ENCODE peak calls at places on chromosomes 2 and 18, in eight cellular contexts. Y is stimulated activated CD8-positive, alpha-beta memory T cell treated with anti-CD3 and anti-CD28 coated beads, Interleukin-12 subunit alpha, Interleukin-12 subunit beta, amount 100 ng/mL, for 1 hour; P is tibial artery; M is stimulated activated CD4-positive, alpha-beta T cell treated with anti-CD3 and anti-CD28 coated beads, Interleukin-12 subunit alpha, Interleukin-12 subunit beta, amount 100 ng/mL, for 4 hours; Z is activated CD4-positive, alpha-beta T cell treated with anti-CD3 and anti-CD28 coated beads, Interleukin-2, amount 50 U/mL, for 1 hour; O is RPMI7951; W is HFFc6; H is glutamatergic neuron. L is an unnamed sample.
A peak's percentile ranks its signal among the peaks of the same experiment; 100 is the strongest.

GRCh38 chr2:238726670-238727584 is 121.0 kb upstream of the TWIST2 start:
- DNase-seq in Y (no peak), P (no peak), M (no peak), Z (no peak), O (no peak), W (no peak), H (no peak), L (no peak)

GRCh38 chr2:54979645-54980044 is 70.6 kb downstream of the RTN4 start:
- DNase-seq in Y (no peak), P (no peak), M (no peak), Z (no peak), O (no peak), W (no peak), H (no peak), L (no peak)

GRCh38 chr2:220341014-220341413 is 713.6 kb downstream of the SLC4A3 start:
- DNase-seq in Y (no peak), P (no peak), M (no peak), Z (no peak), O (no peak), W (no peak), H (no peak), L (no peak)

GRCh38 chr2:117470311-117471095 is 344.0 kb upstream of the DDX18 start:
- DNase-seq in Y (no peak), P (no peak), M (no peak), Z (no peak), O (no peak), W (no peak), H (peak; percentile 60), L (no peak)

GRCh38 chr2:227411320-227411989 is 23.7 kb upstream of the SCYGR1 start:
- DNase-seq in Y (no peak), P (no peak), M (peak; percentile 47), Z (peak; percentile 4), O (peak; percentile 77), W (peak; percentile 35), H (no peak), L (peak; percentile 37)

GRCh38 chr2:26708457-26708856 is 15.9 kb downstream of the KCNK3 start:
- DNase-seq in Y (no peak), P (no peak), M (no peak), Z (no peak), O (no peak), W (no peak), H (no peak), L (no peak)

GRCh38 chr2:79876430-79876829 is 363.6 kb downstream of the CTNNA2 start:
- DNase-seq in Y (no peak), P (no peak), M (no peak), Z (no peak), O (peak; percentile 1), W (peak; percentile 27), H (peak; percentile 57), L (no peak)

GRCh38 chr2:32009479-32010256 is 1.1 kb downstream of the MEMO1 start:
- DNase-seq in Y (peak; percentile 7), P (no peak), M (peak; percentile 39), Z (peak; percentile 25), O (peak; percentile 38), W (no peak), H (peak; percentile 67), L (peak; percentile 52)

GRCh38 chr2:46336560-46336959 is 39.4 kb downstream of the EPAS1 start:
- DNase-seq in Y (no peak), P (no peak), M (no peak), Z (no peak), O (peak; percentile 31), W (peak; percentile 28), H (no peak), L (no peak)

GRCh38 chr2:95314598-95314963 is 17.4 kb downstream of the KCNIP3 start:
- DNase-seq in Y (no peak), P (no peak), M (no peak), Z (no peak), O (no peak), W (no peak), H (no peak), L (no peak)

GRCh38 chr2:25377822-25378421 is 36.2 kb upstream of the DNMT3A start:
- DNase-seq in Y (no peak), P (no peak), M (no peak), Z (no peak), O (no peak), W (no peak), H (no peak), L (no peak)

GRCh38 chr2:586518-587370 is 90.5 kb downstream of the TMEM18 start:
- DNase-seq in Y (no peak), P (no peak), M (no peak), Z (no peak), O (no peak), W (no peak), H (no peak), L (no peak)

GRCh38 chr18:6997802-6998201 is 119.8 kb downstream of the LAMA1 start:
- DNase-seq in Y (no peak), P (no peak), M (no peak), Z (no peak), O (peak; percentile 5), W (no peak), H (no peak), L (no peak)

GRCh38 chr18:5662586-5663090 is 118.8 kb upstream of the EPB41L3 start:
- DNase-seq in Y (no peak), P (no peak), M (no peak), Z (no peak), O (no peak), W (no peak), H (no peak), L (no peak)

GRCh38 chr2:110650346-110650745 is 27.5 kb downstream of the BUB1 start:
- DNase-seq in Y (no peak), P (no peak), M (no peak), Z (no peak), O (no peak), W (no peak), H (no peak), L (no peak)

GRCh38 chr18:1296237-1296636 is 391.6 kb downstream of the ADCYAP1 start:
- DNase-seq in Y (no peak), P (no peak), M (no peak), Z (no peak), O (peak; percentile 3), W (no peak), H (no peak), L (no peak)

GRCh38 chr18:12737243-12737902 is 34.5 kb downstream of the PSMG2 start:
- DNase-seq in Y (no peak), P (no peak), M (no peak), Z (no peak), O (no peak), W (no peak), H (no peak), L (no peak)

GRCh38 chr2:215626812-215627281 is 191.0 kb upstream of the FN1 start:
- DNase-seq in Y (no peak), P (no peak), M (no peak), Z (no peak), O (peak; percentile 10), W (no peak), H (no peak), L (no peak)

GRCh38 chr2:190200603-190201002 is 119.0 kb downstream of the HIBCH start:
- DNase-seq in Y (no peak), P (no peak), M (no peak), Z (no peak), O (no peak), W (no peak), H (no peak), L (no peak)

GRCh38 chr18:53799134-53799533 is 425.3 kb downstream of the MBD2 start:
- DNase-seq in Y (no peak), P (no peak), M (no peak), Z (no peak), O (peak; percentile 32), W (no peak), H (no peak), L (no peak)

GRCh38 chr18:75089748-75090327 is 119.1 kb downstream of the PTGR3 start:
- DNase-seq in Y (no peak), P (no peak), M (no peak), Z (no peak), O (no peak), W (no peak), H (no peak), L (no peak)

GRCh38 chr2:239193925-239194687 is 206.7 kb downstream of the HDAC4 start:
- DNase-seq in Y (no peak), P (peak; percentile 13), M (no peak), Z (no peak), O (no peak), W (no peak), H (peak; percentile 27), L (peak; percentile 13)

GRCh38 chr2:208265371-208265806 is 666 bp upstream of the PIKFYVE start:
- DNase-seq in Y (no peak), P (no peak), M (peak; percentile 20), Z (peak; percentile 37), O (peak; percentile 46), W (no peak), H (peak; percentile 21), L (peak; percentile 45)

GRCh38 chr2:238256594-238257104 is 16.8 kb upstream of the HES6 start:
- DNase-seq in Y (peak; percentile 50), P (no peak), M (peak; percentile 60), Z (peak; percentile 73), O (peak; percentile 58), W (peak; percentile 77), H (peak; percentile 87), L (peak; percentile 52)

GRCh38 chr2:181073896-181074295 is 93.5 kb downstream of the UBE2E3 start:
- DNase-seq in Y (no peak), P (no peak), M (no peak), Z (no peak), O (no peak), W (no peak), H (no peak), L (no peak)

GRCh38 chr2:29115797-29116781 is 874 bp downstream of the CLIP4 start:
- DNase-seq in Y (peak; percentile 47), P (peak; percentile 86), M (peak; percentile 28), Z (peak; percentile 61), O (peak; percentile 68), W (peak; percentile 79), H (peak; percentile 35), L (peak; percentile 78)

GRCh38 chr2:190970872-190971506 is 43.0 kb downstream of the STAT1 start:
- DNase-seq in Y (no peak), P (no peak), M (no peak), Z (no peak), O (no peak), W (no peak), H (no peak), L (no peak)

GRCh38 chr2:177474904-177475474 is 82.4 kb downstream of the AGPS start:
- DNase-seq in Y (no peak), P (no peak), M (no peak), Z (no peak), O (peak; percentile 54), W (peak; percentile 29), H (no peak), L (no peak)

GRCh38 chr18:77617681-77618080 is 368.0 kb downstream of the GALR1 start:
- DNase-seq in Y (no peak), P (no peak), M (no peak), Z (no peak), O (peak; percentile 13), W (no peak), H (no peak), L (no peak)

GRCh38 chr2:186855216-186855615 is 6.2 kb upstream of the ZSWIM2 start:
- DNase-seq in Y (no peak), P (no peak), M (no peak), Z (no peak), O (no peak), W (no peak), H (no peak), L (no peak)

GRCh38 chr18:26686532-26686931 is 138.2 kb upstream of the KCTD1 start:
- DNase-seq in Y (no peak), P (no peak), M (no peak), Z (no peak), O (no peak), W (no peak), H (no peak), L (no peak)

GRCh38 chr2:200863655-200864205 is 728 bp downstream of the CLK1 start:
- DNase-seq in Y (no peak), P (no peak), M (no peak), Z (no peak), O (no peak), W (no peak), H (no peak), L (no peak)

GRCh38 chr2:239247401-239248245 is 153.2 kb downstream of the HDAC4 start:
- DNase-seq in Y (no peak), P (no peak), M (peak; percentile 36), Z (peak; percentile 37), O (peak; percentile 90), W (no peak), H (no peak), L (no peak)

GRCh38 chr2:197558393-197558792 is 42.5 kb downstream of the MOB4 start:
- DNase-seq in Y (no peak), P (no peak), M (no peak), Z (no peak), O (no peak), W (no peak), H (no peak), L (no peak)